ENCODE peak calls at places on chromosomes 5 and 9, in seven cellular contexts. Z is Calu3, I is uterus, A is natural killer cell, W is endothelial cell, T is fibroblast of villous mesenchyme, G is IMR-90. J is an unnamed sample.

GRCh38 chr5:167639761-167640160 is 651.7 kb upstream of the WWC1 start:
- DNase-seq in Z (no peak), I (no peak), A (no peak), W (no peak), T (no peak), G (no peak), J (no peak)

GRCh38 chr5:143966280-143966679 is 154.3 kb downstream of the HMHB1 start:
- DNase-seq in Z (no peak), I (no peak), A (no peak), W (no peak), T (no peak), G (no peak), J (no peak)

GRCh38 chr9:125911861-125912260 is 164.7 kb downstream of the PBX3 start:
- DNase-seq in Z (no peak), I (no peak), A (no peak), W (no peak), T (no peak), G (peak; percentile 10), J (no peak)

GRCh38 chr9:134983094-134983493 is 65.4 kb upstream of the FCN1 start:
- DNase-seq in Z (no peak), I (no peak), A (no peak), W (peak; percentile 40), T (no peak), G (no peak), J (peak; percentile 61)

GRCh38 chr5:172901788-172902496 is 57.3 kb upstream of the RPL26L1 start:
- DNase-seq in Z (peak; percentile 17), I (peak; percentile 62), A (no peak), W (no peak), T (peak; percentile 78), G (peak; percentile 66), J (no peak)

GRCh38 chr5:104267282-104268015 is 704.9 kb upstream of the NUDT12 start:
- DNase-seq in Z (no peak), I (no peak), A (no peak), W (no peak), T (peak; percentile 52), G (no peak), J (no peak)

GRCh38 chr9:121721770-121722169 is 70.3 kb downstream of the DAB2IP start:
- DNase-seq in Z (no peak), I (peak; percentile 64), A (no peak), W (no peak), T (peak; percentile 93), G (peak; percentile 54), J (no peak)

GRCh38 chr5:73706963-73707362 is 81.0 kb downstream of the ARHGEF28 start:
- DNase-seq in Z (no peak), I (no peak), A (no peak), W (no peak), T (no peak), G (peak; percentile 4), J (no peak)

GRCh38 chr5:174736351-174736721 is 12.0 kb downstream of the MSX2 start:
- DNase-seq in Z (no peak), I (no peak), A (no peak), W (no peak), T (peak; percentile 61), G (peak; percentile 91), J (no peak)

GRCh38 chr5:32664523-32664922 is 46.6 kb upstream of the NPR3 start:
- DNase-seq in Z (no peak), I (no peak), A (no peak), W (no peak), T (no peak), G (no peak), J (no peak)

GRCh38 chr5:154118385-154118784 is 72.1 kb upstream of the GALNT10 start:
- DNase-seq in Z (no peak), I (no peak), A (no peak), W (no peak), T (no peak), G (no peak), J (no peak)

GRCh38 chr5:1050449-1051365 is 42.1 kb downstream of the NKD2 start:
- DNase-seq in Z (no peak), I (no peak), A (no peak), W (no peak), T (no peak), G (no peak), J (no peak)

GRCh38 chr9:137273616-137274320 is 3.8 kb upstream of the TOR4A start:
- DNase-seq in Z (no peak), I (no peak), A (no peak), W (no peak), T (no peak), G (no peak), J (no peak)

GRCh38 chr9:113978954-113979712 is 99.0 kb downstream of the AMBP start:
- DNase-seq in Z (no peak), I (no peak), A (no peak), W (no peak), T (no peak), G (peak; percentile 40), J (no peak)

GRCh38 chr5:1202026-1202797 is 817 bp downstream of the SLC6A19 start:
- DNase-seq in Z (no peak), I (no peak), A (no peak), W (no peak), T (no peak), G (no peak), J (no peak)

GRCh38 chr5:68257207-68257606 is 41.7 kb downstream of the PIK3R1 start:
- DNase-seq in Z (no peak), I (no peak), A (no peak), W (no peak), T (no peak), G (no peak), J (no peak)

GRCh38 chr9:97668485-97668884 is 28.7 kb downstream of the XPA start:
- DNase-seq in Z (no peak), I (no peak), A (no peak), W (no peak), T (no peak), G (no peak), J (no peak)

GRCh38 chr9:98083059-98083458 is 26.5 kb downstream of the NANS start:
- DNase-seq in Z (no peak), I (no peak), A (no peak), W (no peak), T (peak; percentile 44), G (peak; percentile 46), J (no peak)

GRCh38 chr9:124457887-124458431 is 7.7 kb downstream of the ADGRD2 start:
- DNase-seq in Z (no peak), I (no peak), A (no peak), W (no peak), T (no peak), G (no peak), J (no peak)
- TF ChIP-seq CTCF in Z (no peak), I (no peak), A (no peak), W (no peak), T (no peak), G (no peak), J (no peak)

DNA sequence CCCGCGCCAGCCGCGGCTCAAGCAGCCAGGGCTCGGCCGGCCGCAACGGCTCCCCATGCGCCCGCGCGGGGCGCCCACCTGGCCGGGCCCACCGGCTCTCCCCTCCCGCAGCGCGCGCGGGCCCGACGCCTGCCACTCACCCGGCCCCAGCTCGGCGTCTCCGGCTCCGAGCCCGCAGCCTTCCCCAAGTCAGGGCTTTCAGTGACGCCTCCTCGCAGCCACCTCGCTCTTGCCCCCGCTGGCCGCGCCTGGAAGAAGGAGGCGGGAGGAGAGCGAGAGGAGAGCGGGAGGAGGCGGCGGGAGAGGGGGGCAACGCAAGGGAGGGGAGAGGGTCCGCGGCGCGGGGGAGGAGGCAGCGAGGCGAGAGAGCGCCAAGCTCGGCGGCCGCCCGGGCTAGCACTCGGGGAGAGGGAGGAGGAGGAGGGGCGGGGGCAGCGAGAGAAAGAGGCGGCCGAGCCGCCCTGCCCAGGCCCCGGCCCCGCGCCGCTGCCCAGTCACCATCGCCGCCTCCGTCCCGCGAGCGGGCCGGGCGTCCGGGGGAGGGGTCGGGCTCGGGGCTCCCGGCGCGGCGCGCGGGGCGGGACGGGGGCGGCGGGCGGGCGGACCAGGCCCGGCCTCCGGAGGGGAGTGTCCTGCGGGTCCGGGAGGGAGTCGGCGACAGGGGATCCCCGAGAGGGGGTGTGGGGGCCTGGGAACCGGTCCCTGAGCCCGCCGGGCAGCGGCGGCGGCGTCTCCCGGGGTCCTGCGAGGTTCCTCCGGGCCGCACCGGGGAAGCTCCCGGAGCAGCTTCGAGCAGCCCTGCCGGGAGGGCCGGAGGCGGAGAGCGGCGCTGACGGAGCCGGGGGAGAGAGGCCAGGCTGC is at the start of gene LHFPL2:
- DNase-seq in Z (peak; percentile 86), I (peak; percentile 80), A (no peak), W (peak; percentile 71), T (peak; percentile 74), G (peak; percentile 68), J (peak; percentile 89)
- TF ChIP-seq CTCF in Z (peak; percentile 11), I (no peak), A (no peak), W (no peak), T (no peak), G (no peak), J (peak; percentile 34)

DNA sequence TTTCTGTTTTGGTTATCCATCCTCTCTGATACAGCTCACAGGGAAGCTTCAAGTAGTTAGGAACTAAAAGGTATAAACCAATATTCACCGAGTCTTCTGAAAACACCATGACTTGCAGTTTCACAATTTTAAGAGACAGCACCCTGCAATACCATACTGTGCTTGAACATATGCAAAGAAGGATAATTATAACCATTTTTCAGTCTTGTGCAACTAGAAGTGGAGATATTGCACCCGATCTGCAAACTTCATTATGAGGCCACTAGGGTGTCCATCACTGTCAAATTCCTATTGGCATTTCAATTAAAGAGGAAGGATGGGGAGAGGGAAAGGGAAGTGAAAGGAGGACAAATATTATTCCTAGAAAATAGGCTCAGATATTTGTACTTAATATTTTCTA is 32.4 kb upstream of the CEP120 start:
- DNase-seq in Z (no peak), I (no peak), A (no peak), W (no peak), T (no peak), G (no peak), J (no peak)
- TF ChIP-seq CTCF in Z (no peak), I (no peak), A (no peak), W (no peak), T (no peak), G (no peak), J (peak; percentile 63)

GRCh38 chr5:147568710-147569109 is 58.8 kb upstream of the DPYSL3 start:
- DNase-seq in Z (no peak), I (no peak), A (no peak), W (no peak), T (no peak), G (no peak), J (no peak)

GRCh38 chr5:147565524-147565923 is 55.7 kb upstream of the DPYSL3 start:
- DNase-seq in Z (no peak), I (no peak), A (no peak), W (no peak), T (no peak), G (peak; percentile 81), J (no peak)

GRCh38 chr5:147573171-147573570 is 63.3 kb upstream of the DPYSL3 start:
- DNase-seq in Z (no peak), I (no peak), A (no peak), W (no peak), T (no peak), G (no peak), J (no peak)

GRCh38 chr5:147567917-147568598 is 58.2 kb upstream of the DPYSL3 start:
- DNase-seq in Z (peak; percentile 24), I (no peak), A (no peak), W (no peak), T (peak; percentile 64), G (peak; percentile 80), J (no peak)
- TF ChIP-seq CTCF in Z (no peak), I (no peak), A (no peak), W (no peak), T (no peak), G (no peak), J (no peak)

GRCh38 chr5:112238473-112238872 is 180.6 kb downstream of the EPB41L4A start:
- DNase-seq in Z (no peak), I (no peak), A (no peak), W (no peak), T (no peak), G (no peak), J (no peak)
- TF ChIP-seq CTCF in Z (no peak), I (no peak), A (no peak), W (no peak), T (no peak), G (no peak), J (no peak)

J was measured in type B pancreatic cell.